ENCODE peak calls at places on chromosomes 3 and 15, in six cellular contexts. One of them, this sample, is unnamed.

GRCh38 chr3:40169983-40170382 is 139.5 kb upstream of the EIF1B start:
- DNase-seq in H1: no peak
- DNase-seq in HCT116: no peak
- DNase-seq in astrocyte: no peak
- DNase-seq in neuronal stem cell: no peak
- DNase-seq in HepG2: no peak
- DNase-seq in this sample: no peak

GRCh38 chr3:140050977-140051957 is 116.3 kb downstream of the CLSTN2 start:
- DNase-seq in H1: peak
- DNase-seq in HCT116: peak
- DNase-seq in astrocyte: no peak
- DNase-seq in neuronal stem cell: no peak
- DNase-seq in HepG2: peak
- DNase-seq in this sample: no peak

GRCh38 chr3:139533781-139534443 is 5.6 kb downstream of the RBP1 start:
- DNase-seq in H1: no peak
- DNase-seq in HCT116: peak
- DNase-seq in astrocyte: peak
- DNase-seq in neuronal stem cell: no peak
- DNase-seq in HepG2: peak
- DNase-seq in this sample: no peak

GRCh38 chr3:40523781-40524180 is 979 bp upstream of the ZNF621 start:
- DNase-seq in H1: no peak
- DNase-seq in HCT116: no peak
- DNase-seq in astrocyte: no peak
- DNase-seq in neuronal stem cell: no peak
- DNase-seq in HepG2: no peak
- DNase-seq in this sample: no peak

GRCh38 chr3:122962149-122962548 is 65.4 kb downstream of the SEMA5B start:
- DNase-seq in H1: no peak
- DNase-seq in HCT116: no peak
- DNase-seq in astrocyte: no peak
- DNase-seq in neuronal stem cell: no peak
- DNase-seq in HepG2: no peak
- DNase-seq in this sample: no peak

GRCh38 chr3:98885851-98886250 is 15.6 kb downstream of the DCBLD2 start:
- DNase-seq in H1: no peak
- DNase-seq in HCT116: no peak
- DNase-seq in astrocyte: no peak
- DNase-seq in neuronal stem cell: no peak
- DNase-seq in HepG2: no peak
- DNase-seq in this sample: no peak

GRCh38 chr3:98730338-98730737 is 32.8 kb upstream of the ST3GAL6 start:
- DNase-seq in H1: no peak
- DNase-seq in HCT116: no peak
- DNase-seq in astrocyte: peak
- DNase-seq in neuronal stem cell: no peak
- DNase-seq in HepG2: no peak
- DNase-seq in this sample: no peak

GRCh38 chr3:132432639-132433038 is 15.3 kb downstream of the DNAJC13 start:
- DNase-seq in H1: no peak
- DNase-seq in HCT116: peak
- DNase-seq in astrocyte: peak
- DNase-seq in neuronal stem cell: no peak
- DNase-seq in HepG2: no peak
- DNase-seq in this sample: no peak

GRCh38 chr15:68371851-68372250 is 60.1 kb downstream of the ITGA11 start:
- DNase-seq in H1: no peak
- DNase-seq in HCT116: no peak
- DNase-seq in astrocyte: no peak
- DNase-seq in neuronal stem cell: no peak
- DNase-seq in HepG2: no peak
- DNase-seq in this sample: no peak

GRCh38 chr15:41809121-41809520 is 18.8 kb upstream of the JMJD7 start:
- DNase-seq in H1: no peak
- DNase-seq in HCT116: no peak
- DNase-seq in astrocyte: no peak
- DNase-seq in neuronal stem cell: no peak
- DNase-seq in HepG2: no peak
- DNase-seq in this sample: no peak

GRCh38 chr15:70323111-70323851 is 225.6 kb upstream of the TLE3 start:
- DNase-seq in H1: peak
- DNase-seq in HCT116: no peak
- DNase-seq in astrocyte: peak
- DNase-seq in neuronal stem cell: peak
- DNase-seq in HepG2: no peak
- DNase-seq in this sample: no peak

GRCh38 chr15:42037650-42038049 is 16.8 kb upstream of the PLA2G4E start:
- DNase-seq in H1: no peak
- DNase-seq in HCT116: no peak
- DNase-seq in astrocyte: no peak
- DNase-seq in neuronal stem cell: no peak
- DNase-seq in HepG2: no peak
- DNase-seq in this sample: no peak

GRCh38 chr15:40323953-40324937 is 753 bp downstream of the INAFM2 start:
- DNase-seq in H1: peak
- DNase-seq in HCT116: no peak
- DNase-seq in astrocyte: no peak
- DNase-seq in neuronal stem cell: no peak
- DNase-seq in HepG2: no peak
- DNase-seq in this sample: peak

GRCh38 chr15:81292516-81293001 is 31.4 kb downstream of the STARD5 start:
- DNase-seq in H1: no peak
- DNase-seq in HCT116: no peak
- DNase-seq in astrocyte: no peak
- DNase-seq in neuronal stem cell: no peak
- DNase-seq in HepG2: no peak
- DNase-seq in this sample: no peak

GRCh38 chr3:162865466-162865865 is 1368.9 kb downstream of the OTOL1 start:
- DNase-seq in H1: no peak
- DNase-seq in HCT116: no peak
- DNase-seq in astrocyte: no peak
- DNase-seq in neuronal stem cell: no peak
- DNase-seq in HepG2: no peak
- DNase-seq in this sample: no peak

GRCh38 chr3:181896605-181897004 is 184.9 kb downstream of the SOX2 start:
- DNase-seq in H1: no peak
- DNase-seq in HCT116: no peak
- DNase-seq in astrocyte: no peak
- DNase-seq in neuronal stem cell: no peak
- DNase-seq in HepG2: no peak
- DNase-seq in this sample: no peak

GRCh38 chr3:40079203-40079844 is 230.2 kb upstream of the EIF1B start:
- DNase-seq in H1: no peak
- DNase-seq in HCT116: no peak
- DNase-seq in astrocyte: peak
- DNase-seq in neuronal stem cell: no peak
- DNase-seq in HepG2: peak
- DNase-seq in this sample: no peak

GRCh38 chr3:159763466-159764210 is 225.0 kb upstream of the IL12A start:
- DNase-seq in H1: peak
- DNase-seq in HCT116: peak
- DNase-seq in astrocyte: peak
- DNase-seq in neuronal stem cell: peak
- DNase-seq in HepG2: no peak
- DNase-seq in this sample: no peak

GRCh38 chr3:71690222-71690821 is 34.9 kb downstream of the EIF4E3 start:
- DNase-seq in H1: no peak
- DNase-seq in HCT116: no peak
- DNase-seq in astrocyte: peak
- DNase-seq in neuronal stem cell: no peak
- DNase-seq in HepG2: no peak
- DNase-seq in this sample: no peak

GRCh38 chr15:39598186-39598850 is 17.4 kb downstream of the THBS1 start:
- DNase-seq in H1: no peak
- DNase-seq in HCT116: no peak
- DNase-seq in astrocyte: no peak
- DNase-seq in neuronal stem cell: no peak
- DNase-seq in HepG2: no peak
- DNase-seq in this sample: no peak

DNA sequence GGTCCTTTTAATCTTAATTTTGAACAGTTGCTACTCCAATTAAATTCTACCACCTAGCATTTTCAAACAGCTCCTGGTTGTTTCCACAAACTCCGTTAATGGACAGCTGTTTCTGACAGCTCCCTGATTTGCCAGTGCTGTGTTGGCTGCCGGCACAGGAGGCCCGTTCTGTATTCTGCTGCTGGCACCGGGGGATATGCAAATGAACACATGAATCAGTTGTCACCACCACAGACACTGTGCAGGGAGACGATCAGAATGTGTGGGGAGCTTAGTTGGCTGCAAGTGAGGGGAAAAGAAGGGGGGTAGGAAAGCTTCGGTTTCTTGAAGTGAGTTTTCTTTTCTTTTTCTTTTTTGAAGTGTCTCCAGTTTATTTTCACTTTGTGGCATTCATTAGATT is 438.6 kb upstream of the ARRDC4 start:
- DNase-seq in H1: no peak
- DNase-seq in HCT116: no peak
- DNase-seq in astrocyte: peak
- DNase-seq in neuronal stem cell: peak
- DNase-seq in HepG2: no peak
- DNase-seq in this sample: no peak
- H2AFZ ChIP-seq in H1: no peak
- H2AFZ ChIP-seq in HCT116: no peak
- H2AFZ ChIP-seq in astrocyte: peak
- H2AFZ ChIP-seq in neuronal stem cell: no peak
- H2AFZ ChIP-seq in HepG2: no peak
- H2AFZ ChIP-seq in this sample: no peak

DNA sequence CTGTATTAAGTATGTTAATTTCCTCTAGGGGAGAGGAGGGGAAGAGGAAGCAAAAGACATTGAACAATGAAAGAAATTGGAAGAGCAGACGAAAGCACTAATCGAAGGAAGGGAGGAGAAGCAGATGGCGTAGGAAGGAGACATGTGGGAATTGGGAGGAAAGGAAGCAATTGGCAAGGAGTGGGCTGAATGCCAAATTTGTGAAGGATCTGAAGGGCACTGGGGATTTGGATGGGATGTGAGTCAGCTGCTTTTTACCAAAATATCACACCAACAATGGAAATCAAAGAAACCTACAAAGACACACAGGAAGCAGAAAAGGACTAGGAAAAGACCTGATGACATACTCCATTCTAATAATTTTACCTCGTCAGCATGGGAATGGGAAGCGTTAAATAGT is 1029.8 kb downstream of the ROBO1 start:
- DNase-seq in H1: no peak
- DNase-seq in HCT116: no peak
- DNase-seq in astrocyte: peak
- DNase-seq in neuronal stem cell: no peak
- DNase-seq in HepG2: no peak
- DNase-seq in this sample: no peak
- H3K4me2 ChIP-seq in H1: no peak
- H3K4me2 ChIP-seq in HCT116: no peak
- H3K4me2 ChIP-seq in astrocyte: peak
- H3K4me2 ChIP-seq in neuronal stem cell: no peak
- H3K4me2 ChIP-seq in HepG2: no peak
- H3K4me2 ChIP-seq in this sample: no peak

GRCh38 chr3:10500717-10501663 is 4.4 kb downstream of the ATP2B2 start:
- DNase-seq in H1: no peak
- DNase-seq in HCT116: no peak
- DNase-seq in astrocyte: no peak
- DNase-seq in neuronal stem cell: no peak
- DNase-seq in HepG2: peak
- DNase-seq in this sample: no peak

GRCh38 chr3:10503217-10503796 is 2.1 kb downstream of the ATP2B2 start:
- DNase-seq in H1: no peak
- DNase-seq in HCT116: no peak
- DNase-seq in astrocyte: no peak
- DNase-seq in neuronal stem cell: no peak
- DNase-seq in HepG2: no peak
- DNase-seq in this sample: no peak

GRCh38 chr3:10504161-10505049 is 981 bp downstream of the ATP2B2 start:
- DNase-seq in H1: no peak
- DNase-seq in HCT116: no peak
- DNase-seq in astrocyte: no peak
- DNase-seq in neuronal stem cell: no peak
- DNase-seq in HepG2: no peak
- DNase-seq in this sample: no peak

GRCh38 chr3:10502185-10502880 is 3.1 kb downstream of the ATP2B2 start:
- DNase-seq in H1: no peak
- DNase-seq in HCT116: no peak
- DNase-seq in astrocyte: no peak
- DNase-seq in neuronal stem cell: no peak
- DNase-seq in HepG2: no peak
- DNase-seq in this sample: no peak

DNA sequence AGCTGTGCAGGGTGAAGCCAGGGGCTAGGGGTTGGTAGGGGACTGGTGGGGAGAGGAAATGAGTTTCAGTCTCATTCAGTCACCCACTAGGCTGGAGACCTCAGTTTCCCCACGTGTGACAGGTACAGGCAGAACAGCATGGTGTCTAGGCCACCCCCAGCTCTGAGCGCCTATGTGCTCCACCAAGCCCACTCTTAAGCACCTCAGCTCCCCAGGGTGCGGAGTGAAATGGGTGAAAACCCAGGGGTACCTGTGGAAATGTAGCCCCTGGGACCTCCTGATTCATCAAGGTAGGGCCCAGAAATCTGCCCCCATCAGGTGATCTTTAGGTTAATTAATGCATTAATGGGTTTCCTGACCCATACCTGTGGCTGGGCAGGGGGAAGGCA is 3.7 kb downstream of the ATP2B2 start:
- DNase-seq in H1: no peak
- DNase-seq in HCT116: no peak
- DNase-seq in astrocyte: no peak
- DNase-seq in neuronal stem cell: no peak
- DNase-seq in HepG2: no peak
- DNase-seq in this sample: no peak
- H2AFZ ChIP-seq in H1: no peak
- H2AFZ ChIP-seq in HCT116: no peak
- H2AFZ ChIP-seq in astrocyte: no peak
- H2AFZ ChIP-seq in neuronal stem cell: no peak
- H2AFZ ChIP-seq in HepG2: no peak
- H2AFZ ChIP-seq in this sample: no peak

GRCh38 chr3:168847293-168847883 is 751.7 kb upstream of the GOLIM4 start:
- DNase-seq in H1: no peak
- DNase-seq in HCT116: no peak
- DNase-seq in astrocyte: peak
- DNase-seq in neuronal stem cell: peak
- DNase-seq in HepG2: no peak
- DNase-seq in this sample: peak
- H3K4me2 ChIP-seq in H1: no peak
- H3K4me2 ChIP-seq in HCT116: no peak
- H3K4me2 ChIP-seq in astrocyte: peak
- H3K4me2 ChIP-seq in neuronal stem cell: no peak
- H3K4me2 ChIP-seq in HepG2: peak
- H3K4me2 ChIP-seq in this sample: no peak

This sample was measured in DND-41.